ENCODE peak calls at places on chromosomes 1 and 21, in six cellular contexts. X is small intestine; M is CD8-positive, alpha-beta T cell; H is body of pancreas; Q is heart right ventricle; Y is fibroblast of lung. P is an unnamed sample.

GRCh38 chr1:212237651-212238050 is 47.6 kb upstream of the PPP2R5A start:
- DNase-seq in Y (no peak), X (peak), M (no peak), Q (no peak), H (peak), P (no peak)

GRCh38 chr1:241808265-241808664 is 39.7 kb upstream of the EXO1 start:
- DNase-seq in Q (no peak), M (no peak), H (no peak), X (no peak), Y (peak), P (peak)

GRCh38 chr1:201214461-201214860 is 23.8 kb downstream of the IGFN1 start:
- DNase-seq in X (peak), Y (no peak), M (no peak), H (no peak), Q (no peak), P (no peak)

GRCh38 chr1:175648927-175649326 is 94.5 kb downstream of the TNR start:
- DNase-seq in Q (no peak), Y (no peak), X (no peak), M (no peak), H (no peak), P (no peak)

GRCh38 chr1:170670751-170671628 is 7.1 kb downstream of the PRRX1 start:
- DNase-seq in H (peak), X (peak), Y (peak), Q (peak), M (no peak), P (peak)

GRCh38 chr21:41668686-41669532 is 97.9 kb downstream of the RIPK4 start:
- DNase-seq in M (no peak), H (no peak), Q (no peak), Y (no peak), X (no peak), P (no peak)

GRCh38 chr21:41640756-41641509 is 125.9 kb downstream of the RIPK4 start:
- DNase-seq in H (no peak), M (no peak), Y (peak), X (no peak), Q (no peak), P (no peak)

GRCh38 chr1:245715970-245716369 is 561.2 kb downstream of the KIF26B start:
- DNase-seq in Q (no peak), X (no peak), M (no peak), Y (peak), H (no peak), P (peak)

GRCh38 chr1:41435570-41436178 is 48.8 kb downstream of the EDN2 start:
- DNase-seq in Q (no peak), H (no peak), M (no peak), X (no peak), Y (no peak), P (peak)

GRCh38 chr1:227894306-227894721 is 53.4 kb downstream of the WNT9A start:
- DNase-seq in Q (no peak), X (no peak), Y (no peak), H (no peak), M (no peak), P (no peak)

GRCh38 chr1:232164078-232164963 is 465.6 kb downstream of the SIPA1L2 start:
- DNase-seq in X (no peak), Q (no peak), Y (no peak), H (no peak), M (no peak), P (no peak)

GRCh38 chr1:19448491-19449439 is 36.6 kb downstream of the CAPZB start:
- DNase-seq in H (peak), M (no peak), X (no peak), Q (peak), Y (peak), P (peak)

GRCh38 chr1:223319913-223320600 is 43.9 kb downstream of the SUSD4 start:
- DNase-seq in M (no peak), Q (no peak), Y (no peak), H (no peak), X (no peak), P (no peak)

GRCh38 chr1:100626397-100626796 is 88.5 kb downstream of the GPR88 start:
- DNase-seq in X (no peak), M (no peak), Y (no peak), Q (no peak), H (no peak), P (peak)

GRCh38 chr1:27348861-27349783 is 7.3 kb downstream of the SYTL1 start:
- DNase-seq in X (peak), H (peak), Y (no peak), M (no peak), Q (no peak), P (peak)

GRCh38 chr1:16205891-16206546 is 6.4 kb downstream of the ARHGEF19 start:
- DNase-seq in H (peak), Y (no peak), M (no peak), X (no peak), Q (no peak), P (no peak)

GRCh38 chr1:203692565-203693470 is 66.2 kb downstream of the ATP2B4 start:
- DNase-seq in Y (peak), Q (peak), X (peak), H (peak), M (no peak), P (peak)

GRCh38 chr1:114335273-114335672 is 175.7 kb downstream of the TRIM33 start:
- DNase-seq in Q (no peak), X (no peak), H (no peak), Y (no peak), M (no peak), P (no peak)

GRCh38 chr1:160095382-160096105 is 2.9 kb downstream of the IGSF8 start:
- DNase-seq in Q (no peak), X (peak), Y (no peak), M (no peak), H (peak), P (no peak)

GRCh38 chr21:42513151-42513984 is at the start of gene SLC37A1:
- DNase-seq in X (peak), Q (peak), M (no peak), H (peak), Y (no peak), P (no peak)

GRCh38 chr1:99490031-99490430 is 155.9 kb upstream of the PALMD start:
- DNase-seq in Y (no peak), H (no peak), Q (no peak), X (no peak), M (no peak), P (peak)

GRCh38 chr21:15406791-15407190 is 323.0 kb upstream of the USP25 start:
- DNase-seq in H (peak), M (no peak), X (peak), Q (no peak), Y (no peak), P (no peak)

GRCh38 chr1:4170953-4171352 is 270.9 kb upstream of the C1orf174 start:
- DNase-seq in H (no peak), Y (no peak), X (no peak), M (no peak), Q (no peak), P (no peak)

GRCh38 chr1:2606806-2607680 is 20.5 kb downstream of the PRXL2B start:
- DNase-seq in X (no peak), H (no peak), Q (peak), Y (no peak), M (no peak), P (no peak)

GRCh38 chr1:228020686-228021525 is 14.1 kb downstream of the WNT3A start:
- DNase-seq in M (no peak), H (peak), Q (peak), X (no peak), Y (no peak), P (no peak)

GRCh38 chr21:42002421-42002958 is 7.7 kb downstream of the ZBTB21 start:
- DNase-seq in X (no peak), Y (peak), M (peak), H (no peak), Q (no peak), P (peak)

GRCh38 chr1:207654320-207654719 is 9.4 kb downstream of the CR1L start:
- DNase-seq in M (no peak), X (no peak), H (no peak), Q (no peak), Y (peak), P (peak)

GRCh38 chr1:158035976-158036583 is 42.6 kb downstream of the KIRREL1 start:
- DNase-seq in H (peak), X (peak), M (no peak), Q (no peak), Y (peak), P (peak)

GRCh38 chr1:84403362-84403761 is 5.1 kb downstream of the DNASE2B start:
- DNase-seq in H (no peak), Q (no peak), M (no peak), Y (no peak), X (no peak), P (no peak)

GRCh38 chr1:178612261-178612660 is 99.4 kb downstream of the TEX35 start:
- DNase-seq in X (no peak), Y (peak), M (no peak), Q (no peak), H (no peak), P (peak)

GRCh38 chr1:100866041-100866900 is 28.4 kb downstream of the EXTL2 start:
- DNase-seq in M (no peak), Y (peak), Q (no peak), X (peak), H (no peak), P (peak)

GRCh38 chr21:41615613-41616012 is 107.7 kb upstream of the TMPRSS2 start:
- DNase-seq in Y (peak), Q (no peak), X (no peak), H (no peak), M (no peak), P (peak)

GRCh38 chr1:216621536-216621935 is 101.7 kb downstream of the ESRRG start:
- DNase-seq in Y (no peak), X (no peak), M (no peak), H (no peak), Q (no peak), P (no peak)

GRCh38 chr1:176579087-176579486 is 116.1 kb downstream of the PAPPA2 start:
- DNase-seq in X (no peak), H (no peak), Q (no peak), Y (no peak), M (no peak), P (no peak)

GRCh38 chr1:204145033-204145504 is 6.8 kb downstream of the ETNK2 start:
- DNase-seq in H (no peak), X (no peak), M (no peak), Q (no peak), Y (no peak), P (no peak)

GRCh38 chr1:171934664-171935063 is 93.4 kb downstream of the DNM3 start:
- DNase-seq in H (no peak), Q (no peak), Y (no peak), X (no peak), M (no peak), P (no peak)

GRCh38 chr1:234874291-234875288 is 254.0 kb downstream of the TOMM20 start:
- DNase-seq in X (peak), H (no peak), Y (no peak), Q (no peak), M (no peak), P (no peak)

GRCh38 chr1:161177936-161178244 is 583 bp upstream of the B4GALT3 start:
- DNase-seq in H (no peak), Q (no peak), X (no peak), M (no peak), Y (no peak), P (no peak)

GRCh38 chr1:161176468-161177111 is 717 bp downstream of the B4GALT3 start:
- DNase-seq in M (no peak), X (no peak), Q (no peak), H (no peak), Y (no peak), P (no peak)

GRCh38 chr1:161174911-161175310 is 2.4 kb downstream of the B4GALT3 start:
- DNase-seq in M (no peak), X (no peak), Q (no peak), Y (no peak), H (no peak), P (no peak)

GRCh38 chr1:161177112-161177935 is at the start of gene B4GALT3:
- DNase-seq in Y (peak), H (peak), Q (peak), M (peak), X (peak), P (peak)

GRCh38 chr1:161175771-161176453 is 1.4 kb downstream of the B4GALT3 start:
- DNase-seq in Y (no peak), Q (no peak), H (no peak), X (no peak), M (no peak), P (no peak)
- H3K4me3 ChIP-seq in Y (no peak), Q (peak), H (no peak), X (peak), M (peak), P (peak)

GRCh38 chr1:149888160-149888998 is 11.0 kb upstream of the BOLA1 start:
- DNase-seq in Q (peak), X (peak), M (peak), Y (peak), H (peak), P (peak)
- H3K4me3 ChIP-seq in Q (peak), X (peak), M (peak), Y (peak), H (peak), P (peak)

GRCh38 chr1:109467301-109467777 is 993 bp downstream of the SYPL2 start:
- DNase-seq in X (peak), M (no peak), H (no peak), Y (no peak), Q (no peak), P (no peak)
- H3K4me3 ChIP-seq in X (peak), M (no peak), H (peak), Y (no peak), Q (peak), P (peak)

DNA sequence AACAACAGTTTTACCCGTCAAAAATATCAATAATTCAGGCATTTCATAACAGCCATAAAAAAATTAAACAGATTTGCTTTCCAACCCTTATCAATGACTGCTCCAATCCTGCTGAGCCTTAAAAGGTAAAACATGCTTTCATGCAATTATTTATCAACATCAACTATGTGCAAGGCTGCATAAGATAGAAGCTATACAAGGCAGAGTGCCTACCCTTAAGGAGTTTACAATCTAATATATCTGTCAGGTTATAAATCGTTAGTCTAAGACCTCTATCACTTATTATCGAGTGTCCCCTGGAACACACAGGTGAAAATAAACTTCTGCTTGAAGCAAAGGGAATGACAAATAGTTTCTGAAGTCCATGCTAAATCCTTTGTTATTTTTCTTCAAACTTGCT is 1.8 kb downstream of the ERRFI1 start:
- DNase-seq in Q (no peak), X (no peak), M (no peak), H (no peak), Y (peak), P (no peak)
- H3K4me3 ChIP-seq in Q (peak), X (peak), M (no peak), H (peak), Y (peak), P (peak)

GRCh38 chr1:156887324-156887723 is 6.2 kb upstream of the PEAR1 start:
- DNase-seq in H (no peak), M (no peak), X (no peak), Y (no peak), Q (no peak), P (no peak)
- H3K4me3 ChIP-seq in H (no peak), M (no peak), X (no peak), Y (no peak), Q (no peak), P (no peak)

GRCh38 chr1:193680247-193680923 is 494.0 kb upstream of the B3GALT2 start:
- DNase-seq in M (no peak), Y (no peak), X (no peak), H (no peak), Q (no peak), P (no peak)

GRCh38 chr1:193677874-193678273 is 491.5 kb upstream of the B3GALT2 start:
- DNase-seq in Q (no peak), X (no peak), M (no peak), Y (no peak), H (no peak), P (no peak)

GRCh38 chr1:193676996-193677569 is 490.7 kb upstream of the B3GALT2 start:
- DNase-seq in X (no peak), H (no peak), M (no peak), Y (no peak), Q (no peak), P (no peak)

DNA sequence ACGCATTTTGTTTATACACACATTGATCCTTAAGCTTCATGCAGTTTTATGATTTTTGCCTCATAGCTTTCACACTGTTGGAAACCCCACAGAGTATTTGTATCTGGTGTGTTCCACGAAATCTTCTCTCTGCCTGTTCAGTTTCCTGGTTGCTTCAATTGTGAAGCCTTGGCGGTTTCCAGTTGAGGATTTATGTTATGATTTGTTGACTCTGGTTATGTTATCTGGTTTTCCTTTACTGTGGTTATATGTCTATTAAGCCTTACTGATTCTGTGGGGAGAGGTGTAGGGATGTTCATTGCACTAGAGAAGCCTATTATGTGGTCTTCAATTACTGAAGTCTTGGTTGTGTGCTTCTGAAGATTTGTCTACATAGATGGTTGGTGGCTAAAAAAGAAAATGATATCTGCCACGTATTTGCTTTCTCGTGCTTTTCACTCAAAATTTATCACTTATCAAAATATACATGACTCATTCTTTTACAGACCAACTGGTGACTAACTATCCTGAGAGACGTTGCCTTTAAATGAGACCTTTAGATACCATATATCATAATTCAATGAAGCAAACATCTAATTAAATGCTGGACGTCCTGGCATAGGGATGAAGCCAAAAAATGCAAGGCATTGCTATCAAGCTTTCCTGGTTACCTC is 488.0 kb upstream of the B3GALT2 start:
- DNase-seq in H (no peak), Q (no peak), X (peak), M (no peak), Y (peak), P (peak)
- H3K4me3 ChIP-seq in H (no peak), Q (no peak), X (no peak), M (no peak), Y (no peak), P (no peak)

DNA sequence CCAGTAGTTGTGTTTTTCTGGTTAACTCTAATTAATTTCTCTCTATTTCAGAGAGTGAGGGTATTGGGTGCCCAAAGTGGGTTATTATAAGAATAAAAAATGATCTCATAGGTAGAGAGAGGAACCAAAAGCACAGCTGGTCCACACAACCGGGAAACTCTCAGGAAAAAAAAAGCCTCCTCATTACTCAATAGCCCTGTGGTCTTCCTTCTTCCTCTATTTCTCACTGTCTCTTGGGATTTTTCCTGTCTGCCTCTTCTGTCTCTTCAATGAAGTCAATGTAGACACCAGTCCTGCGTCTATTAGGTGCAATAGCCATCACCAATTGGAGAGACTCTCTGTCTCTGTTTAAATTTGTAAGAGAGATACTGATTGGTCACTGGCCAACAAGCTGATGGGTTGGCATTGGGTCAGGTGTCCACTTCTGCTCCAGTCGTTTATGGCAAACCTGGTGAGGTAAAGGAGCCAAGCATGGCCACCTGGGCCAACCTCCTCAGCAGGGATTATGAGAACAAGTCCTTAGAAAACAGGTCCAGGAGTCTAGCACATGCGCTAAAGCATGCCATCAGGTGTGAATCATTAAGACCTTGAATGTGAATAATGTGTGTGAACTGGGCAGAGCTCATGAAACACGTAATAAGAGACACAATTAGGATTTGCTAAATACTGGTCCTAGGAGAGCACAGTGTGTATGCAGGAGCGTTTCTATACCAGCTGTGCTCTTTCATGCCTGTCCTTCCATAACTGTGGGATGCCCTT is 443.0 kb upstream of the RUNX1 start:
- DNase-seq in X (no peak), Q (no peak), Y (no peak), M (no peak), H (no peak), P (no peak)
- H3K4me3 ChIP-seq in X (no peak), Q (no peak), Y (no peak), M (no peak), H (no peak), P (no peak)

P was measured in fibroblast of villous mesenchyme.